ENCODE peak calls at places on chromosomes 13 and 19, in five cellular contexts. Q is upper lobe of right lung; D is activated T-cell treated with anti-CD3 and anti-CD28 coated beads, Interleukin-2, amount 50 U/mL, for 4 hours; B is sciatic nerve; W is right cardiac atrium. K is an unnamed sample.

GRCh38 chr19:58356971-58357797 is 3.9 kb upstream of the A1BG start:
- ATAC-seq in Q (no peak), D (no peak), B (no peak), W (peak), K (no peak)

GRCh38 chr13:76239031-76239680 is 603.0 kb downstream of the LMO7 start:
- ATAC-seq in Q (no peak), D (no peak), B (no peak), W (no peak), K (no peak)

GRCh38 chr19:38401148-38401547 is 1.7 kb upstream of the FAM98C start:
- ATAC-seq in Q (no peak), D (no peak), B (no peak), W (no peak), K (no peak)

GRCh38 chr19:6654347-6655310 is 15.3 kb downstream of the TNFSF14 start:
- ATAC-seq in Q (peak), D (peak), B (no peak), W (no peak), K (peak)

GRCh38 chr19:13923194-13923987 is 14.8 kb downstream of the PODNL1 start:
- ATAC-seq in Q (no peak), D (no peak), B (no peak), W (no peak), K (no peak)

GRCh38 chr13:105572401-105572800 is 963.1 kb downstream of the EFNB2 start:
- ATAC-seq in Q (no peak), D (no peak), B (no peak), W (no peak), K (no peak)

GRCh38 chr13:73000027-73000674 is 58.7 kb upstream of the KLF5 start:
- ATAC-seq in Q (peak), D (no peak), B (peak), W (peak), K (peak)

GRCh38 chr19:3207466-3208242 is 16.8 kb upstream of the CELF5 start:
- ATAC-seq in Q (no peak), D (no peak), B (no peak), W (no peak), K (no peak)

GRCh38 chr13:32047796-32048195 is 16.2 kb downstream of the FRY start:
- ATAC-seq in Q (peak), D (no peak), B (no peak), W (no peak), K (no peak)

GRCh38 chr19:35041548-35042055 is at the start of gene HPN:
- ATAC-seq in Q (peak), D (no peak), B (no peak), W (peak), K (no peak)

GRCh38 chr13:37491661-37492060 is 106.9 kb downstream of the POSTN start:
- ATAC-seq in Q (no peak), D (no peak), B (no peak), W (no peak), K (no peak)

GRCh38 chr19:58518261-58519086 is 1.1 kb downstream of the ZBTB45 start:
- ATAC-seq in Q (no peak), D (no peak), B (no peak), W (no peak), K (no peak)

GRCh38 chr19:38714354-38714778 is 29.9 kb downstream of the CAPN12 start:
- ATAC-seq in Q (no peak), D (no peak), B (no peak), W (no peak), K (no peak)

GRCh38 chr19:35939307-35940077 is 3.3 kb downstream of the LRFN3 start:
- ATAC-seq in Q (no peak), D (no peak), B (no peak), W (no peak), K (no peak)

GRCh38 chr19:11421607-11422098 is 2.5 kb upstream of the RGL3 start:
- ATAC-seq in Q (peak), D (peak), B (peak), W (peak), K (peak)

GRCh38 chr19:49814010-49814409 is 918 bp upstream of the FUZ start:
- ATAC-seq in Q (no peak), D (no peak), B (no peak), W (no peak), K (no peak)

GRCh38 chr13:35727881-35728280 is 251.4 kb upstream of the MAB21L1 start:
- ATAC-seq in Q (no peak), D (no peak), B (no peak), W (no peak), K (no peak)

GRCh38 chr19:50173144-50173543 is 10.1 kb upstream of the IZUMO2 start:
- ATAC-seq in Q (no peak), D (peak), B (no peak), W (no peak), K (no peak)

GRCh38 chr13:39385621-39386231 is 217.3 kb downstream of the LHFPL6 start:
- ATAC-seq in Q (peak), D (no peak), B (peak), W (peak), K (no peak)

GRCh38 chr13:84972907-84973306 is 826.3 kb downstream of the SLITRK6 start:
- ATAC-seq in Q (no peak), D (no peak), B (no peak), W (no peak), K (no peak)

GRCh38 chr19:40948580-40949299 is 42.3 kb upstream of the CYP2B6 start:
- ATAC-seq in Q (peak), D (no peak), B (no peak), W (no peak), K (no peak)

GRCh38 chr13:22736768-22737092 is 444.0 kb upstream of the SGCG start:
- ATAC-seq in Q (peak), D (no peak), B (no peak), W (no peak), K (no peak)

GRCh38 chr19:45164577-45165335 is 4.0 kb upstream of the NKPD1 start:
- ATAC-seq in Q (peak), D (peak), B (peak), W (peak), K (peak)

GRCh38 chr19:49020342-49020741 is 3.5 kb upstream of the LHB start:
- ATAC-seq in Q (no peak), D (no peak), B (no peak), W (no peak), K (no peak)

GRCh38 chr13:113811081-113811928 is 52.3 kb downstream of the TMEM255B start:
- ATAC-seq in Q (no peak), D (no peak), B (no peak), W (no peak), K (no peak)

GRCh38 chr19:41872775-41873647 is 4.1 kb upstream of the CD79A start:
- ATAC-seq in Q (peak), D (peak), B (no peak), W (peak), K (no peak)